ENCODE peak calls at places on chromosomes 5 and 9, in four cellular contexts. B is NCI-H510A treated with DMSO at 0.1 percent for 48 hours; W is dorsolateral prefrontal cortex; V is stimulated activated CD4-positive, alpha-beta T cell treated with anti-CD3 and anti-CD28 coated beads, Interleukin-2, amount 100 ng/mL, for 24 hours. F is an unnamed sample.

GRCh38 chr9:99169086-99169485 is 52.7 kb downstream of the ALG2 start:
- DNase-seq in B (no peak), W (no peak), V (no peak), F (no peak)

GRCh38 chr5:50663636-50664035 is 2.8 kb upstream of the PARP8 start:
- DNase-seq in B (no peak), W (no peak), V (no peak), F (no peak)

GRCh38 chr5:122705876-122706275 is 69.0 kb upstream of the SNX2 start:
- DNase-seq in B (no peak), W (no peak), V (no peak), F (no peak)

GRCh38 chr5:73989956-73990355 is 364.0 kb downstream of the ARHGEF28 start:
- DNase-seq in B (no peak), W (no peak), V (no peak), F (no peak)

GRCh38 chr9:125913551-125913950 is 166.4 kb downstream of the PBX3 start:
- DNase-seq in B (no peak), W (no peak), V (no peak), F (no peak)

GRCh38 chr5:76363385-76364261 is 39.5 kb upstream of the IQGAP2 start:
- DNase-seq in B (peak; percentile 37), W (no peak), V (no peak), F (no peak)

GRCh38 chr9:106886111-106887046 is 23.4 kb downstream of the ZNF462 start:
- DNase-seq in B (no peak), W (no peak), V (no peak), F (no peak)

GRCh38 chr5:118146824-118147223 is 841.5 kb downstream of the DTWD2 start:
- DNase-seq in B (no peak), W (no peak), V (no peak), F (no peak)

GRCh38 chr9:114503009-114503408 is 2.3 kb downstream of the WHRN start:
- DNase-seq in B (peak; percentile 53), W (no peak), V (no peak), F (no peak)

GRCh38 chr5:163509288-163510040 is 4.0 kb downstream of the MAT2B start:
- DNase-seq in B (no peak), W (no peak), V (no peak), F (no peak)

GRCh38 chr9:4297795-4298254 is 2.0 kb downstream of the GLIS3 start:
- DNase-seq in B (peak; percentile 5), W (peak; percentile 48), V (peak; percentile 49), F (no peak)